ENCODE peak calls at places on chromosomes 1 and 21, in five cellular contexts. Q, D, O, P and U are unnamed samples.

GRCh38 chr1:99481391-99481996 is 164.4 kb upstream of the PALMD start:
- DNase-seq in Q (no peak), D (peak; percentile 76), O (no peak), P (peak; percentile 43), U (peak; percentile 53)

GRCh38 chr1:12177999-12178441 is 11.2 kb downstream of the TNFRSF1B start:
- DNase-seq in Q (no peak), D (peak; percentile 92), O (peak; percentile 68), P (no peak), U (peak; percentile 28)

GRCh38 chr1:244346972-244347618 is 104.6 kb downstream of the ADSS2 start:
- DNase-seq in Q (peak; percentile 36), D (peak; percentile 33), O (no peak), P (no peak), U (no peak)

GRCh38 chr1:190478193-190479007 is 736 bp upstream of the BRINP3 start:
- DNase-seq in Q (no peak), D (peak; percentile 51), O (peak; percentile 55), P (peak; percentile 54), U (no peak)

GRCh38 chr1:156858959-156859522 is at the start of gene INSRR:
- DNase-seq in Q (no peak), D (peak; percentile 26), O (no peak), P (no peak), U (no peak)

GRCh38 chr1:23120383-23120782 is 48.3 kb downstream of the LUZP1 start:
- DNase-seq in Q (no peak), D (no peak), O (no peak), P (no peak), U (no peak)

GRCh38 chr1:155479205-155479604 is 83.4 kb downstream of the ASH1L start:
- DNase-seq in Q (no peak), D (peak; percentile 60), O (no peak), P (no peak), U (no peak)

GRCh38 chr1:218250492-218250891 is 34.6 kb upstream of the RRP15 start:
- DNase-seq in Q (no peak), D (no peak), O (no peak), P (no peak), U (no peak)

GRCh38 chr21:42883921-42884320 is 4.6 kb upstream of the WDR4 start:
- DNase-seq in Q (no peak), D (no peak), O (no peak), P (no peak), U (no peak)

GRCh38 chr1:37995773-37996379 is 6.1 kb upstream of the SF3A3 start:
- DNase-seq in Q (peak; percentile 84), D (peak; percentile 97), O (no peak), P (no peak), U (peak; percentile 23)

GRCh38 chr1:41843378-41843777 is 75.3 kb downstream of the HIVEP3 start:
- DNase-seq in Q (no peak), D (peak; percentile 78), O (no peak), P (no peak), U (no peak)

GRCh38 chr1:230866171-230866811 is 2.0 kb downstream of the C1orf198 start:
- DNase-seq in Q (no peak), D (no peak), O (no peak), P (no peak), U (no peak)

GRCh38 chr1:246680180-246680579 is 44.0 kb upstream of the SCCPDH start:
- DNase-seq in Q (no peak), D (peak; percentile 26), O (no peak), P (no peak), U (no peak)

GRCh38 chr1:46489638-46490602 is at the start of gene DMBX1:
- DNase-seq in Q (no peak), D (no peak), O (no peak), P (peak; percentile 54), U (peak; percentile 34)

GRCh38 chr1:18422954-18423353 is 57.8 kb upstream of the KLHDC7A start:
- DNase-seq in Q (no peak), D (no peak), O (no peak), P (no peak), U (no peak)
- H3K4me3 ChIP-seq in Q (no peak overlapping the region), D (no peak overlapping the region), O (no peak overlapping the region), P (no peak overlapping the region), U (no peak overlapping the region)

GRCh38 chr1:182211364-182211763 is 149.9 kb upstream of the ZNF648 start:
- DNase-seq in Q (no peak), D (no peak), O (no peak), P (no peak), U (no peak)

GRCh38 chr1:182205378-182206022 is 144.0 kb upstream of the ZNF648 start:
- DNase-seq in Q (no peak), D (no peak), O (no peak), P (no peak), U (no peak)

GRCh38 chr1:182207300-182207699 is 145.8 kb upstream of the ZNF648 start:
- DNase-seq in Q (no peak), D (no peak), O (no peak), P (no peak), U (no peak)

GRCh38 chr1:182210417-182210816 is 148.9 kb upstream of the ZNF648 start:
- DNase-seq in Q (no peak), D (no peak), O (no peak), P (no peak), U (no peak)

DNA sequence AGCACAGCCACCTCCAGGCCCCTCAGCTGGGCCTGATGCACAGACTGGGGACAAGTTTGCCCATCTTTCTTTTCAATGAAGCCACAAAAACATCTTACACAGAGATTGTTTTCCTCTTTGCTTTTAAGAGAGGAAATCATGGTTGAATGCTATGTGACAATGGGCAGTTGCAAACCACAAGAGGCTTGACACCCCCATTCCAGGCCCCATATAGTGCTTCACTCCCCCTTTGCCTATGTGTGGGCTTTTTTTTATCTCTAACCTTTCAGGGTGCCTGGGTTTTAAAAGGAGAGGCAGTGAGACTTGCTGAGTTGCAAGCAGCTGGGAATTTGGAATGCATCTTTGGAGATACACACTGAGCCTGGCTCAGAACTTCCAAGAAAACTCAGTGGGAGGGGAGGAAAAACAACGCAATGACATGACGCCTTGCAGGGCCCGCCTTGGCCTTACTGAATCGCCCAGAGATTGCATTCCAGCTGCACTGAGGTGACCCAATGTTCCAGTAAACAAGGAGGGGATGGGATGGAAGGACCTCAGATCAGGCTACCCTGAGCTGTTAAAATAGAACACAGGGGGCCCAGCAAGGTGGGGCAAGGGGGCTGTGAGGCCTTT is 145.2 kb upstream of the ZNF648 start:
- DNase-seq in Q (peak; percentile 82), D (peak; percentile 46), O (no peak), P (no peak), U (no peak)
- H3K4me3 ChIP-seq in Q (no peak overlapping the region), D (no peak overlapping the region), O (no peak overlapping the region), P (no peak overlapping the region), U (no peak overlapping the region)

DNA sequence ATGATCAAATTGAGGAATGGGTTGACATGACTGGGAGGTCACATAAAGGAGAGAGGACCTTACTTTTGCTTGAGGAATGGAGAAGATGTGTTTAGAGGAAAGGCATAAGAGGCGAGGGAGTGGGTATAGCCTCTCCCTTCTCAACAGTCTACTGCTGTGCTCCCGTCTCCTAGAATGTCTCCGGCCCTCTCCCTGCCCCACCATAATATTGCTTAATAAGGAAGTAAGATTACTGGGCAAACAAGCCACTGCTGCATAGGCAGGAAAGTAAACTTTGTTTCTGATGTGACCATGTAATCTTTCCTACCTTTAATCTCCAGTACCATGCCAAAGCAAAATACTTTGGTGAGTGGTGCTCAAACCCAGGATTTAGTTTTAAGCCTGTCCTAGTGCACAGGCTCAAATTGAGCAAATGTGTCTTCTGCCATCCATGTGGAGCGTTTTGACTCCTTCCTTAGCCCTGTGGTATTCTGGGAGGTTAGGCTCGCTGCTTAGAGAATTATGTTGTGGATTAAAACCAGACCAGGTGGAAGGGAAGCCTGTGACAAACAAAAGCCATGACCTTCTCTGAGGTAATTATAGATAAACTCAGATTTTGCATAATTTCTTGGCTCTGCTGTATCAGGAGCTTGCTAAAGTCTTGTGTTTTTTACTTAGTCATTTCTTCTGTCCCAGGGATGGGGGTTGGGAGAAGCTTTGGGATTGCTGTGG is 34.3 kb upstream of the DIPK1A start:
- DNase-seq in Q (no peak), D (peak; percentile 44), O (no peak), P (no peak), U (no peak)
- H3K4me3 ChIP-seq in Q (no peak overlapping the region), D (no peak overlapping the region), O (no peak overlapping the region), P (no peak overlapping the region), U (no peak overlapping the region)

DNA sequence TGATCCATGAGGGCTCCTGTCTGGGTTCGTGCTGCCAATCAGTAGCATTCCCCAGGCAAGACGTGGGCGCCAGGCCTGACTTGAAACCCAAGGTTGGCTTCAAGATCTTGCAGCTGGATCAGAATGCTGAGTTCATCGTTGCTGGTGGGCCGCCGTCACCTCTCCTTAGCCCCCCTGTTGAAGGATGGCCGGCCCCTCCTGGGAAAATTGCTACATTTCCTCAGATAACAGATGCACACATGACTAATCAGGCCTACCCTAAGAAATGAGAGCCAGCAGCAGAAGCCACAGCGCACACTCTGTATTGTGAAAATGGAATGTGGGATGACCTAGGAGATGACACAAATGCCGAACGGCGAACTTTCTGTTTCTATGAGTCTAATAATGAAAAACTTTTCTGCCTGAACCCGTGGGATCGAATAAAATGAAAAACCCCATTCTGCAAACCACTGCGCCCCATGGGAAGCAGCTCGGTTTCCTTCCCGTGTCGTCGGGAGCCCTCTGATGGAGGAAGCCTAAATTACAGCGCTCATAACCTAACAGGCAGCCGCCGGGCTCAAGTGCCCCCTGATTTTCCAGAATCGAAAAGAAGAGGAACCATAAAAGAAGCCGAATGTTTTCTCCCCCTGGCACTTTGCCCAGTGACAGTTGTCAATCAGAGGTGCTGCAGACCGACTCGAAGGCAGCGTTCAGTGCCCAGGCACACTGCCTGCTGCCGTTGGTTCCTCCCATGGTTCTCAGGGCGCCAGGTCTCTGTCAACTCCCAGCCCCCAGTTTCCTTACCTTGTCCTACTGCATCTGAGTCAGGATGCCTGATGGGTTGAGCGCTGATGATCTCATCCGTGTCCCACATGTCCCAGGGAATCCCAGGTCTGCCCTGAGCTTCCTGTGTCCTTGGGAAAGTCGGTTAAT is 38.2 kb upstream of the H6PD start:
- DNase-seq in Q (no peak), D (peak; percentile 94), O (peak; percentile 78), P (no peak), U (peak; percentile 74)
- H3K4me3 ChIP-seq in Q (peak overlapping the region; percentile 37), D (no peak overlapping the region), O (peak overlapping the region; percentile 9), P (no peak overlapping the region), U (no peak overlapping the region)

GRCh38 chr1:24926596-24927249 is 3.4 kb downstream of the RUNX3 start:
- DNase-seq in Q (no peak), D (peak; percentile 29), O (no peak), P (no peak), U (no peak)

GRCh38 chr1:24929091-24929875 is 793 bp downstream of the RUNX3 start:
- DNase-seq in Q (no peak), D (peak; percentile 9), O (no peak), P (no peak), U (no peak)

GRCh38 chr1:24928631-24929090 is 1.4 kb downstream of the RUNX3 start:
- DNase-seq in Q (no peak), D (no peak), O (no peak), P (no peak), U (no peak)

GRCh38 chr1:24927473-24927872 is 2.6 kb downstream of the RUNX3 start:
- DNase-seq in Q (no peak), D (no peak), O (no peak), P (no peak), U (no peak)

GRCh38 chr1:24927886-24928630 is 2.0 kb downstream of the RUNX3 start:
- DNase-seq in Q (no peak), D (peak; percentile 13), O (no peak), P (no peak), U (no peak)
- H3K4me3 ChIP-seq in Q (peak overlapping the region; percentile 66), D (no peak overlapping the region), O (peak overlapping the region; percentile 49), P (peak overlapping the region; percentile 75), U (no peak overlapping the region)